ENCODE peak calls at places on chromosomes 1 and 21, in ten cellular contexts. One of them, this sample, is unnamed.

GRCh38 chr21:31181089-31181757 is 142.9 kb upstream of the KRTAP19-8 start:
- DNase-seq in substantia nigra: no peak
- DNase-seq in activated naive CD4-positive, alpha-beta T cell treated with Interleukin-2 at 50 U/mL for 16 hours: peak; percentile 17
- DNase-seq in SJSA1: peak; percentile 71
- DNase-seq in H7: no peak
- DNase-seq in HFF-Myc: no peak
- DNase-seq in stimulated activated CD8-positive, alpha-beta memory T cell treated with anti-CD3 and anti-CD28 coated beads, Interleukin-12 subunit alpha, Interleukin-12 subunit beta, amount 100 ng/mL, for 4 hours: no peak
- DNase-seq in ACHN: no peak
- DNase-seq in T-cell: peak; percentile 6
- DNase-seq in Calu3: no peak
- DNase-seq in this sample: no peak

GRCh38 chr1:229031491-229032341 is 239.2 kb upstream of the RAB4A start:
- DNase-seq in Calu3: no peak
- DNase-seq in substantia nigra: no peak
- DNase-seq in ACHN: no peak
- DNase-seq in activated naive CD4-positive, alpha-beta T cell treated with Interleukin-2 at 50 U/mL for 16 hours: no peak
- DNase-seq in stimulated activated CD8-positive, alpha-beta memory T cell treated with anti-CD3 and anti-CD28 coated beads, Interleukin-12 subunit alpha, Interleukin-12 subunit beta, amount 100 ng/mL, for 4 hours: no peak
- DNase-seq in SJSA1: no peak
- DNase-seq in HFF-Myc: no peak
- DNase-seq in H7: no peak
- DNase-seq in T-cell: no peak
- DNase-seq in this sample: no peak

GRCh38 chr1:12424793-12425192 is 193.2 kb downstream of the DHRS3 start:
- DNase-seq in substantia nigra: no peak
- DNase-seq in Calu3: no peak
- DNase-seq in stimulated activated CD8-positive, alpha-beta memory T cell treated with anti-CD3 and anti-CD28 coated beads, Interleukin-12 subunit alpha, Interleukin-12 subunit beta, amount 100 ng/mL, for 4 hours: no peak
- DNase-seq in HFF-Myc: no peak
- DNase-seq in SJSA1: no peak
- DNase-seq in activated naive CD4-positive, alpha-beta T cell treated with Interleukin-2 at 50 U/mL for 16 hours: no peak
- DNase-seq in H7: no peak
- DNase-seq in ACHN: no peak
- DNase-seq in T-cell: no peak
- DNase-seq in this sample: no peak

GRCh38 chr1:97105531-97105930 is 383.9 kb downstream of the PTBP2 start:
- DNase-seq in T-cell: no peak
- DNase-seq in substantia nigra: no peak
- DNase-seq in HFF-Myc: no peak
- DNase-seq in ACHN: no peak
- DNase-seq in stimulated activated CD8-positive, alpha-beta memory T cell treated with anti-CD3 and anti-CD28 coated beads, Interleukin-12 subunit alpha, Interleukin-12 subunit beta, amount 100 ng/mL, for 4 hours: no peak
- DNase-seq in Calu3: no peak
- DNase-seq in SJSA1: no peak
- DNase-seq in activated naive CD4-positive, alpha-beta T cell treated with Interleukin-2 at 50 U/mL for 16 hours: no peak
- DNase-seq in H7: no peak
- DNase-seq in this sample: no peak

GRCh38 chr21:46189959-46190490 is 5.8 kb upstream of the SPATC1L start:
- DNase-seq in SJSA1: no peak
- DNase-seq in activated naive CD4-positive, alpha-beta T cell treated with Interleukin-2 at 50 U/mL for 16 hours: no peak
- DNase-seq in T-cell: no peak
- DNase-seq in stimulated activated CD8-positive, alpha-beta memory T cell treated with anti-CD3 and anti-CD28 coated beads, Interleukin-12 subunit alpha, Interleukin-12 subunit beta, amount 100 ng/mL, for 4 hours: no peak
- DNase-seq in H7: peak; percentile 33
- DNase-seq in substantia nigra: no peak
- DNase-seq in Calu3: no peak
- DNase-seq in ACHN: no peak
- DNase-seq in HFF-Myc: no peak
- DNase-seq in this sample: no peak

GRCh38 chr1:234987415-234988159 is 141.1 kb downstream of the TOMM20 start:
- DNase-seq in activated naive CD4-positive, alpha-beta T cell treated with Interleukin-2 at 50 U/mL for 16 hours: peak; percentile 30
- DNase-seq in HFF-Myc: no peak
- DNase-seq in T-cell: no peak
- DNase-seq in substantia nigra: peak; percentile 34
- DNase-seq in Calu3: peak; percentile 52
- DNase-seq in stimulated activated CD8-positive, alpha-beta memory T cell treated with anti-CD3 and anti-CD28 coated beads, Interleukin-12 subunit alpha, Interleukin-12 subunit beta, amount 100 ng/mL, for 4 hours: no peak
- DNase-seq in SJSA1: peak; percentile 94
- DNase-seq in H7: no peak
- DNase-seq in ACHN: peak; percentile 64
- DNase-seq in this sample: peak; percentile 70

GRCh38 chr1:90687747-90688146 is 29.4 kb downstream of the BARHL2 start:
- DNase-seq in substantia nigra: no peak
- DNase-seq in Calu3: no peak
- DNase-seq in SJSA1: no peak
- DNase-seq in activated naive CD4-positive, alpha-beta T cell treated with Interleukin-2 at 50 U/mL for 16 hours: no peak
- DNase-seq in HFF-Myc: no peak
- DNase-seq in H7: no peak
- DNase-seq in stimulated activated CD8-positive, alpha-beta memory T cell treated with anti-CD3 and anti-CD28 coated beads, Interleukin-12 subunit alpha, Interleukin-12 subunit beta, amount 100 ng/mL, for 4 hours: no peak
- DNase-seq in T-cell: no peak
- DNase-seq in ACHN: no peak
- DNase-seq in this sample: no peak

GRCh38 chr1:201127755-201128455 is 921 bp upstream of the ASCL5 start:
- DNase-seq in activated naive CD4-positive, alpha-beta T cell treated with Interleukin-2 at 50 U/mL for 16 hours: no peak
- DNase-seq in ACHN: no peak
- DNase-seq in Calu3: no peak
- DNase-seq in H7: no peak
- DNase-seq in substantia nigra: no peak
- DNase-seq in HFF-Myc: no peak
- DNase-seq in stimulated activated CD8-positive, alpha-beta memory T cell treated with anti-CD3 and anti-CD28 coated beads, Interleukin-12 subunit alpha, Interleukin-12 subunit beta, amount 100 ng/mL, for 4 hours: no peak
- DNase-seq in SJSA1: no peak
- DNase-seq in T-cell: no peak
- DNase-seq in this sample: no peak

GRCh38 chr1:24318988-24319863 is at the start of gene GRHL3:
- DNase-seq in stimulated activated CD8-positive, alpha-beta memory T cell treated with anti-CD3 and anti-CD28 coated beads, Interleukin-12 subunit alpha, Interleukin-12 subunit beta, amount 100 ng/mL, for 4 hours: no peak
- DNase-seq in HFF-Myc: no peak
- DNase-seq in SJSA1: no peak
- DNase-seq in H7: peak; percentile 92
- DNase-seq in T-cell: no peak
- DNase-seq in ACHN: peak; percentile 3
- DNase-seq in activated naive CD4-positive, alpha-beta T cell treated with Interleukin-2 at 50 U/mL for 16 hours: peak; percentile 9
- DNase-seq in substantia nigra: no peak
- DNase-seq in Calu3: peak; percentile 62
- DNase-seq in this sample: no peak

GRCh38 chr1:37717631-37718030 is 25.3 kb downstream of the CDCA8 start:
- DNase-seq in H7: no peak
- DNase-seq in stimulated activated CD8-positive, alpha-beta memory T cell treated with anti-CD3 and anti-CD28 coated beads, Interleukin-12 subunit alpha, Interleukin-12 subunit beta, amount 100 ng/mL, for 4 hours: no peak
- DNase-seq in substantia nigra: no peak
- DNase-seq in ACHN: no peak
- DNase-seq in HFF-Myc: no peak
- DNase-seq in activated naive CD4-positive, alpha-beta T cell treated with Interleukin-2 at 50 U/mL for 16 hours: no peak
- DNase-seq in SJSA1: no peak
- DNase-seq in Calu3: no peak
- DNase-seq in T-cell: no peak
- DNase-seq in this sample: no peak

GRCh38 chr1:970242-970972 is 4.1 kb downstream of the PLEKHN1 start:
- DNase-seq in stimulated activated CD8-positive, alpha-beta memory T cell treated with anti-CD3 and anti-CD28 coated beads, Interleukin-12 subunit alpha, Interleukin-12 subunit beta, amount 100 ng/mL, for 4 hours: no peak
- DNase-seq in activated naive CD4-positive, alpha-beta T cell treated with Interleukin-2 at 50 U/mL for 16 hours: no peak
- DNase-seq in SJSA1: no peak
- DNase-seq in HFF-Myc: no peak
- DNase-seq in Calu3: no peak
- DNase-seq in substantia nigra: no peak
- DNase-seq in H7: peak; percentile 88
- DNase-seq in T-cell: no peak
- DNase-seq in ACHN: no peak
- DNase-seq in this sample: no peak

GRCh38 chr1:68112835-68113243 is 62.4 kb upstream of the DIRAS3 start:
- DNase-seq in HFF-Myc: peak; percentile 79
- DNase-seq in activated naive CD4-positive, alpha-beta T cell treated with Interleukin-2 at 50 U/mL for 16 hours: no peak
- DNase-seq in stimulated activated CD8-positive, alpha-beta memory T cell treated with anti-CD3 and anti-CD28 coated beads, Interleukin-12 subunit alpha, Interleukin-12 subunit beta, amount 100 ng/mL, for 4 hours: no peak
- DNase-seq in ACHN: peak; percentile 42
- DNase-seq in SJSA1: peak; percentile 27
- DNase-seq in H7: no peak
- DNase-seq in Calu3: peak; percentile 14
- DNase-seq in T-cell: no peak
- DNase-seq in substantia nigra: peak; percentile 80
- DNase-seq in this sample: no peak

GRCh38 chr21:43196789-43197188 is 28.0 kb downstream of the CRYAA start:
- DNase-seq in HFF-Myc: no peak
- DNase-seq in Calu3: peak; percentile 67
- DNase-seq in SJSA1: no peak
- DNase-seq in activated naive CD4-positive, alpha-beta T cell treated with Interleukin-2 at 50 U/mL for 16 hours: no peak
- DNase-seq in stimulated activated CD8-positive, alpha-beta memory T cell treated with anti-CD3 and anti-CD28 coated beads, Interleukin-12 subunit alpha, Interleukin-12 subunit beta, amount 100 ng/mL, for 4 hours: no peak
- DNase-seq in T-cell: no peak
- DNase-seq in substantia nigra: no peak
- DNase-seq in H7: peak; percentile 38
- DNase-seq in ACHN: no peak
- DNase-seq in this sample: no peak